ENCODE peak calls at places on chromosomes 16 and 17, in ten cellular contexts. J is lower leg skin, W is H54, P is stomach, A is GM12891, K is body of pancreas, C is upper lobe of left lung, D is IMR-90, V is suprapubic skin, H is gastrocnemius medialis. G is an unnamed sample.
A peak's percentile ranks its signal among the peaks of the same experiment; 100 is the strongest.

GRCh38 chr17:10875984-10876555 is 38.2 kb upstream of the PIRT start:
- DNase-seq in J (peak; percentile 21), H (no peak), A (peak; percentile 27), V (no peak), D (peak; percentile 17), C (peak; percentile 36), K (peak; percentile 53), W (peak; percentile 32), P (peak; percentile 63), G (peak; percentile 36)

GRCh38 chr16:57165923-57166322 is 19.9 kb downstream of the PSME3IP1 start:
- DNase-seq in V (no peak), D (peak; percentile 43), C (no peak), A (no peak), K (no peak), P (no peak), W (no peak), J (no peak), H (no peak), G (no peak)

GRCh38 chr17:39629494-39629880 is 2.7 kb downstream of the PPP1R1B start:
- DNase-seq in V (no peak), H (no peak), W (no peak), P (no peak), D (no peak), C (no peak), A (no peak), J (no peak), K (no peak), G (no peak)

GRCh38 chr16:68234188-68235104 is 1.5 kb downstream of the ESRP2 start:
- DNase-seq in D (no peak), V (no peak), A (no peak), C (peak; percentile 40), J (peak; percentile 68), H (no peak), K (peak; percentile 100), W (no peak), P (peak; percentile 99), G (peak; percentile 61)

GRCh38 chr16:81697886-81698635 is 81.0 kb upstream of the PLCG2 start:
- DNase-seq in W (no peak), K (peak; percentile 33), D (no peak), J (no peak), P (no peak), C (peak; percentile 54), V (no peak), H (no peak), A (no peak), G (no peak)

GRCh38 chr16:11629071-11630030 is 38.9 kb upstream of the SNN start:
- DNase-seq in P (no peak), C (no peak), H (no peak), K (peak; percentile 60), W (no peak), D (peak; percentile 41), A (no peak), V (no peak), J (no peak), G (no peak)

GRCh38 chr17:4806770-4807533 is at the start of gene PLD2:
- DNase-seq in P (peak; percentile 91), K (peak; percentile 89), A (peak; percentile 100), W (peak; percentile 95), J (peak; percentile 76), C (peak; percentile 98), V (peak; percentile 89), H (peak; percentile 65), D (peak; percentile 67), G (peak; percentile 42)

GRCh38 chr17:72267601-72268000 is 146.8 kb downstream of the SOX9 start:
- DNase-seq in K (no peak), D (no peak), W (no peak), C (no peak), H (no peak), P (no peak), A (no peak), V (no peak), J (no peak), G (no peak)

GRCh38 chr17:49739662-49740271 is 24.2 kb downstream of the FAM117A start:
- DNase-seq in K (peak; percentile 83), A (no peak), J (peak; percentile 84), W (no peak), C (peak; percentile 52), P (peak; percentile 84), D (peak; percentile 16), V (peak; percentile 91), H (peak; percentile 81), G (no peak)

GRCh38 chr17:46978489-46979022 is 497 bp downstream of the RPRML start:
- DNase-seq in V (no peak), P (no peak), H (no peak), D (no peak), J (no peak), A (peak; percentile 34), W (no peak), C (peak; percentile 87), K (peak; percentile 20), G (no peak)

GRCh38 chr17:76240461-76241204 is at the start of gene RNF157:
- DNase-seq in P (peak; percentile 66), J (no peak), W (peak; percentile 74), H (peak; percentile 60), C (peak; percentile 94), K (peak; percentile 57), A (peak; percentile 74), V (peak; percentile 69), D (peak; percentile 48), G (no peak)

GRCh38 chr16:76653390-76654026 is 376.3 kb downstream of the CNTNAP4 start:
- DNase-seq in C (no peak), H (no peak), P (no peak), W (no peak), D (peak; percentile 28), K (peak; percentile 15), V (no peak), A (no peak), J (no peak), G (no peak)

GRCh38 chr16:16004314-16004749 is 54.9 kb downstream of the ABCC1 start:
- DNase-seq in W (no peak), H (no peak), J (no peak), D (peak; percentile 95), P (no peak), C (no peak), K (no peak), A (no peak), V (no peak), G (no peak)

GRCh38 chr16:22007509-22008214 is at the start of gene MOSMO:
- DNase-seq in D (peak; percentile 63), H (peak; percentile 47), A (peak; percentile 75), K (peak; percentile 72), W (peak; percentile 79), J (peak; percentile 43), V (peak; percentile 76), C (peak; percentile 97), P (peak; percentile 82), G (no peak)
- TF ChIP-seq POLR2A in D (peak; percentile 50), H (peak; percentile 82), A (no peak), K (no peak), W (peak; percentile 53), J (no peak), V (no peak), C (no peak), P (no peak), G (no peak)

GRCh38 chr16:83813818-83814653 is 6.3 kb downstream of the HSBP1 start:
- DNase-seq in V (no peak), P (no peak), J (peak; percentile 43), W (no peak), A (no peak), C (no peak), D (peak; percentile 80), H (no peak), K (peak; percentile 67), G (no peak)
- TF ChIP-seq POLR2A in V (no peak), P (no peak), J (no peak), W (no peak), A (no peak), C (no peak), D (no peak), H (no peak), K (no peak), G (no peak)

DNA sequence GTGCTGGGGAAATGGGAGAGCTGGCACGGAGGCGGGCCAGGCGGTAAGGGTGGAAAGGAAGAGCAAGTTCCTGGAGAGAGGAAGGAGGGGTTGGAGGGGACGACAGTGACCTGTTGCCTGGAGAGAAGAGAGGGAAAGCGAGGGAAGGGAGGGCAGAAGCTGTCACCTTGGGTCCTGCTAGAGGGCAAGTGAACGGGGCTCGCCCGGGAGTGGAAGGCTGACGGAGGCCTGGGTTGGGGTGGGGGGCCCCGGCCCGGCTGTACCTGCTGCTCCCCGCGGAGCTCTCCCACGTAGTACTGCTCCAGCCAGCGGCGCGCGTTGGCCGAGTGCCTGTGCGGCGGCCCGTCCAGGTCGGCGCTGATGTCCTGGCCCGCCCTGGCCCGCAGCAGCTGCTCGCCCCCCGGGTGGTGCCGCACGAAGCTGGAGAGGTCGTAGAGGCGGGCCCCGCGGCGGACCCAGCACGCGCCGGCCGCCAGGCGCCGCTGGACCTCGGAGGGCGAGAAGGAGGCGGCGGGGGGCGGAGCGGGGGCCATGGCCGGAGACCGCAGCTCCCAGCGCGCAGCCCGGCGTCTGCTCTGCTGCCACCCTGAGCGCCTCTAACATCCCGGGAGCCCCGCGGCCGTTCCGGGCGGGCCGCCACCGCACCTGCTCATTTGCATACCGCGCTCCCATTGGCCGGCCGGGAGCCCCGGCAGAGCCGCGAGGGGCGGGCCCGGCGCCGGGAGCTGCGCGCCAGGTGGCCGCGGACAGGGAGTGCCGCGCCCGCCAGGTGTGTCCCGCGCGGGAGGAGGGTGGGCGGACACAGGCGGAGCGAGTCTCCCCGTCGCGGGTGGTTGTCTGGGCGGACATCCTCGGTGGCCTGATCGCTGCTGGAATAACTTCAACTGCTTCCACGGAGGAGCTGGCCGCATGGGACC is at the start of gene FA2H:
- DNase-seq in V (peak; percentile 76), C (peak; percentile 96), W (peak; percentile 36), D (peak; percentile 23), P (peak; percentile 96), K (peak; percentile 96), A (peak; percentile 92), H (peak; percentile 10), J (peak; percentile 59), G (peak; percentile 59)
- TF ChIP-seq POLR2A in V (no peak), C (no peak), W (no peak), D (no peak), P (no peak), K (peak; percentile 97), A (no peak), H (no peak), J (no peak), G (no peak)

GRCh38 chr17:42285346-42286050 is 2.8 kb upstream of the STAT5A start:
- DNase-seq in W (no peak), H (no peak), P (peak; percentile 13), K (peak; percentile 2), C (no peak), V (peak; percentile 45), J (no peak), A (no peak), D (no peak), G (no peak)

GRCh38 chr17:42286411-42287295 is 1.6 kb upstream of the STAT5A start:
- DNase-seq in K (peak; percentile 13), C (no peak), H (no peak), W (no peak), V (peak; percentile 76), D (no peak), P (peak; percentile 24), A (no peak), J (peak; percentile 60), G (no peak)

GRCh38 chr17:42288985-42289862 is 926 bp downstream of the STAT5A start:
- DNase-seq in P (peak; percentile 55), H (no peak), V (peak; percentile 76), D (no peak), K (peak; percentile 67), C (peak; percentile 86), J (no peak), A (peak; percentile 52), W (no peak), G (no peak)

GRCh38 chr17:42288078-42288984 is at the start of gene STAT5A:
- DNase-seq in K (peak; percentile 90), V (peak; percentile 95), P (peak; percentile 89), C (peak; percentile 97), H (peak; percentile 89), J (peak; percentile 91), A (peak; percentile 79), W (no peak), D (peak; percentile 69), G (no peak)

GRCh38 chr17:42287305-42288077 is 807 bp upstream of the STAT5A start:
- DNase-seq in P (peak; percentile 31), W (no peak), H (peak; percentile 1), V (peak; percentile 71), J (no peak), D (no peak), A (no peak), K (peak; percentile 24), C (no peak), G (no peak)
- TF ChIP-seq POLR2A in P (no peak), W (no peak), H (no peak), V (no peak), J (no peak), D (no peak), A (peak; percentile 67), K (no peak), C (no peak), G (no peak)